ENCODE peak calls at places on chromosomes 13 and 19, in five cellular contexts. One of them, this sample, is unnamed.

GRCh38 chr13:111423168-111423785 is 102.8 kb downstream of the TEX29 start:
- DNase-seq in left lung: peak; percentile 49
- DNase-seq in adrenal gland: no peak
- DNase-seq in thyroid gland: peak; percentile 56
- DNase-seq in psoas muscle: no peak
- DNase-seq in this sample: no peak

GRCh38 chr19:38039966-38040365 is 133.0 kb downstream of the SIPA1L3 start:
- DNase-seq in psoas muscle: no peak
- DNase-seq in thyroid gland: no peak
- DNase-seq in adrenal gland: no peak
- DNase-seq in left lung: no peak
- DNase-seq in this sample: peak; percentile 50

GRCh38 chr13:28475916-28476725 is 18.8 kb downstream of the FLT1 start:
- DNase-seq in psoas muscle: no peak
- DNase-seq in left lung: no peak
- DNase-seq in thyroid gland: no peak
- DNase-seq in adrenal gland: no peak
- DNase-seq in this sample: peak; percentile 94

GRCh38 chr13:38707433-38707832 is 20.6 kb downstream of the FREM2 start:
- DNase-seq in adrenal gland: no peak
- DNase-seq in thyroid gland: no peak
- DNase-seq in left lung: no peak
- DNase-seq in psoas muscle: no peak
- DNase-seq in this sample: no peak

GRCh38 chr13:80630685-80631121 is 289.8 kb upstream of the SPRY2 start:
- DNase-seq in left lung: no peak
- DNase-seq in psoas muscle: no peak
- DNase-seq in thyroid gland: no peak
- DNase-seq in adrenal gland: no peak
- DNase-seq in this sample: peak; percentile 91

GRCh38 chr13:38419312-38419873 is 69.7 kb downstream of the UFM1 start:
- DNase-seq in adrenal gland: no peak
- DNase-seq in left lung: no peak
- DNase-seq in thyroid gland: no peak
- DNase-seq in psoas muscle: no peak
- DNase-seq in this sample: no peak

GRCh38 chr19:48970923-48971395 is 5.8 kb downstream of the FTL start:
- DNase-seq in psoas muscle: peak; percentile 91
- DNase-seq in thyroid gland: peak; percentile 74
- DNase-seq in left lung: peak; percentile 93
- DNase-seq in adrenal gland: peak; percentile 89
- DNase-seq in this sample: peak; percentile 85

GRCh38 chr19:48571378-48572162 is 19.6 kb downstream of the SULT2B1 start:
- DNase-seq in left lung: no peak
- DNase-seq in adrenal gland: no peak
- DNase-seq in psoas muscle: no peak
- DNase-seq in thyroid gland: peak; percentile 89
- DNase-seq in this sample: no peak

GRCh38 chr13:105878119-105878518 is 657.3 kb downstream of the EFNB2 start:
- DNase-seq in thyroid gland: no peak
- DNase-seq in psoas muscle: no peak
- DNase-seq in left lung: no peak
- DNase-seq in adrenal gland: no peak
- DNase-seq in this sample: no peak

GRCh38 chr13:52195052-52195837 is 35.8 kb upstream of the NEK3 start:
- DNase-seq in thyroid gland: peak; percentile 78
- DNase-seq in psoas muscle: peak; percentile 89
- DNase-seq in left lung: peak; percentile 87
- DNase-seq in adrenal gland: peak; percentile 91
- DNase-seq in this sample: peak; percentile 87
- H3K4me3 ChIP-seq in thyroid gland: peak overlapping the region; percentile 61
- H3K4me3 ChIP-seq in psoas muscle: peak overlapping the region; percentile 85
- H3K4me3 ChIP-seq in left lung: peak overlapping the region; percentile 69
- H3K4me3 ChIP-seq in adrenal gland: peak overlapping the region; percentile 78
- H3K4me3 ChIP-seq in this sample: peak overlapping the region; percentile 73

DNA sequence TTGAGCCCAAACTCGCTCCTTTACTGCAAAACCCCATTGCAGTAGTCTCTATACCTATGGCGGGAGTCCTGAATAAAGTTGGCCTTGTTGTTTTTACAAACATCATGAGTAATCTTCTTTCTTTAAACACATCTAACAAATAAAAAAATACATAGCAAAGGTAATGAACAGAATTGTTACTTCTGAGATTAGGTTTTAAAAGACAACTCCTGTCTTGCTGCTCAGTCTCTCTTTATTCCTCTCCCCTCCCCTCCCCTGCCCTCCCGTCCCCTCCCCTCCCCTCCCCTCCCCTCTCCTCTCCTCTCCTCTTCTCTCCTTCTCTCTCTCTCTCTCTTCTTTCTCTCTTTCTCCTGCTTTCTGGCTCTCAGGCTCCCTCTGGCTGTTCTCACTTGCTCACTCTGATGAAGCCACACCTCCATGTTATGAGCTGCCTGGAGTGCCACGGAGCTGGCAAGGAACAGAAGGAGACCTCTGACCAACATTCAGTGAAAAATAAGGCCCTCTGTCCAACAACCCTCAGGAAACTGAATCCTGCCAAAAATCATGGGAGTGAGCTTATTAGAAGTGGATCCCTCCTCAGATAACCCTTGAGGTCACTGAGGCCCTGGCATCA is 300.7 kb upstream of the MIR17HG start:
- DNase-seq in thyroid gland: peak; percentile 56
- DNase-seq in left lung: no peak
- DNase-seq in psoas muscle: no peak
- DNase-seq in adrenal gland: no peak
- DNase-seq in this sample: no peak
- TF ChIP-seq CTCF in thyroid gland: no peak
- TF ChIP-seq CTCF in left lung: no peak
- TF ChIP-seq CTCF in psoas muscle: no peak
- TF ChIP-seq CTCF in adrenal gland: no peak
- TF ChIP-seq CTCF in this sample: no peak

GRCh38 chr13:26477681-26478080 is 79.8 kb upstream of the WASF3 start:
- DNase-seq in adrenal gland: peak; percentile 21
- DNase-seq in psoas muscle: no peak
- DNase-seq in left lung: no peak
- DNase-seq in thyroid gland: no peak
- DNase-seq in this sample: no peak

GRCh38 chr13:26476111-26476743 is 81.3 kb upstream of the WASF3 start:
- DNase-seq in left lung: no peak
- DNase-seq in thyroid gland: peak; percentile 29
- DNase-seq in adrenal gland: peak; percentile 61
- DNase-seq in psoas muscle: peak; percentile 82
- DNase-seq in this sample: peak; percentile 75

GRCh38 chr13:26474286-26474685 is 83.2 kb upstream of the WASF3 start:
- DNase-seq in thyroid gland: no peak
- DNase-seq in psoas muscle: no peak
- DNase-seq in adrenal gland: peak; percentile 33
- DNase-seq in left lung: no peak
- DNase-seq in this sample: no peak

GRCh38 chr13:26475176-26476110 is 82.0 kb upstream of the WASF3 start:
- DNase-seq in left lung: no peak
- DNase-seq in thyroid gland: no peak
- DNase-seq in psoas muscle: no peak
- DNase-seq in adrenal gland: peak; percentile 43
- DNase-seq in this sample: no peak

DNA sequence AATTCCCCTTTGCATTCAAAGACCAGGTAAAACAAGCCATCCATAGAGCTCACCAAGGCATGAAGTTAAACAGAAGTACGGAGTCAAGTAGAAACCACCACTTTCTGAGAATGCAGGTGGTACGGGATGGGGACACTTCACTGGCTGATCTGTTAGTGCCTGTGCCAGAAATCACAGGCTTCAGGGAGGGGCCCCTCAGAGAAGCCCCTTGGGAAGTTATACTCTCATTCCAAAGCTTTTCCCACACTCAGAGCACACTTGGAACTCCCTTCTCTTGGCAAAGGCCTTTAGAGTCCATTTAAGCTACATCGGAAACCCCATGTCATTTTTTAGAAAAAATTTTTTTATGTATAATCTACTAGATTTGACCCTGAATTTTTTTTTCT is 80.7 kb upstream of the WASF3 start:
- DNase-seq in psoas muscle: no peak
- DNase-seq in thyroid gland: no peak
- DNase-seq in adrenal gland: no peak
- DNase-seq in left lung: no peak
- DNase-seq in this sample: no peak
- H3K4me3 ChIP-seq in psoas muscle: no peak overlapping the region
- H3K4me3 ChIP-seq in thyroid gland: no peak overlapping the region
- H3K4me3 ChIP-seq in adrenal gland: no peak overlapping the region
- H3K4me3 ChIP-seq in left lung: no peak overlapping the region
- H3K4me3 ChIP-seq in this sample: peak overlapping the region; percentile 7

DNA sequence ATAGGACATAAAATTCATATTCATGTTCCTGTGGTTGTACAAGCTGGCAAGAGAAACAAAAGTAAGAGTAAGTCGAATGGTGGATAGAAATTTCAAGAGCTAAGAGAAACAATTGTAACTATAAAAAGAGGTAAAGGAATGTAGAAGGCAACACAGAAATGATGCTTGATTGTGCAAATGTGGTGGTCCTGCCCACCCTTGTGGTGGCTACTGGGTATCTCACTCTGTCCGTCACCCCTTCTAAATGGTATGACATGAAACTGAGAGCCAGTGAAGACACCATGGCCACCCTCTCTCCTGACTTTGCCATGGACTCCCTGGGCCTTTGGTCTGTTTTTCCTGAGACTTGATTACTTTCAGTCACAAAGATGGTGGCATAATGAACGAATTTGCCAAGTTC is 925.9 kb upstream of the SLITRK6 start:
- DNase-seq in psoas muscle: no peak
- DNase-seq in adrenal gland: no peak
- DNase-seq in left lung: no peak
- DNase-seq in thyroid gland: no peak
- DNase-seq in this sample: no peak
- TF ChIP-seq CTCF in psoas muscle: no peak
- TF ChIP-seq CTCF in adrenal gland: no peak
- TF ChIP-seq CTCF in left lung: no peak
- TF ChIP-seq CTCF in thyroid gland: no peak
- TF ChIP-seq CTCF in this sample: no peak

GRCh38 chr13:113722921-113723320 is 36.1 kb upstream of the TMEM255B start:
- DNase-seq in left lung: peak; percentile 50
- DNase-seq in thyroid gland: no peak
- DNase-seq in psoas muscle: no peak
- DNase-seq in adrenal gland: no peak
- DNase-seq in this sample: no peak

GRCh38 chr13:113724016-113724758 is 34.8 kb upstream of the TMEM255B start:
- DNase-seq in thyroid gland: no peak
- DNase-seq in adrenal gland: no peak
- DNase-seq in psoas muscle: no peak
- DNase-seq in left lung: peak; percentile 64
- DNase-seq in this sample: no peak

GRCh38 chr13:113726961-113727411 is 32.0 kb upstream of the TMEM255B start:
- DNase-seq in psoas muscle: no peak
- DNase-seq in left lung: peak; percentile 75
- DNase-seq in thyroid gland: no peak
- DNase-seq in adrenal gland: peak; percentile 72
- DNase-seq in this sample: peak; percentile 65

GRCh38 chr13:113723400-113724015 is 35.5 kb upstream of the TMEM255B start:
- DNase-seq in adrenal gland: no peak
- DNase-seq in psoas muscle: no peak
- DNase-seq in left lung: peak; percentile 23
- DNase-seq in thyroid gland: no peak
- DNase-seq in this sample: no peak

DNA sequence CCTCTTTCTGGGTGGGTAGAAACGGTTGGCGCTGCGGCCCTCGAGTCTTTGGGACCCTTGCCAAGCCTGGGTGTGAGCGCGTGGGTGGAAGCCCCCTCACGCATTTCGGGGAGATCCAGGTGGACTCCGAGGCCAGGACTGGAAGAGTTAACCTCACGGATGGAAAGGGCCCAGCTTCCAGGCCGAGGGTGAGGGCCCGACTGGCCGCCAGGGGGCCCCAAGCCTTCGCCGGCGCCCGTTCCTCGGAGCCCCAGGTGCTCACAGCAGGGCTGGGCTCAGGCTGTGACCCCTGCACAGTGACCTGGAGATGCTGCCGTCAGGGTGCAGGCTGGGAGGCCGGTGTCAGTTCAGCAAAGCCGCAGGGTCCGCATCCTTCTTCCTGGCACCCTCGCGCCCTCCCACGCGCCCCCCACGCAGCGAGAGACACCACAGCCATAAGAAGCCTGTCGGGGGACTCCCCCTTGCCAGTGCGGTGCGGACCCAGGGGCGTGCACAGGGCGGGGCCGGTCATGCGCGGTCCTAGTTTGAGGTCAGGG is 34.2 kb upstream of the TMEM255B start:
- DNase-seq in adrenal gland: peak; percentile 86
- DNase-seq in thyroid gland: peak; percentile 82
- DNase-seq in left lung: peak; percentile 93
- DNase-seq in psoas muscle: peak; percentile 87
- DNase-seq in this sample: peak; percentile 64
- H3K4me3 ChIP-seq in adrenal gland: peak overlapping the region; percentile 3
- H3K4me3 ChIP-seq in thyroid gland: peak overlapping the region; percentile 10
- H3K4me3 ChIP-seq in left lung: peak overlapping the region; percentile 30
- H3K4me3 ChIP-seq in psoas muscle: peak overlapping the region; percentile 67
- H3K4me3 ChIP-seq in this sample: peak overlapping the region; percentile 28

GRCh38 chr13:99692854-99693253 is 191.6 kb downstream of the TM9SF2 start:
- DNase-seq in thyroid gland: no peak
- DNase-seq in left lung: no peak
- DNase-seq in adrenal gland: no peak
- DNase-seq in psoas muscle: no peak
- DNase-seq in this sample: no peak
- TF ChIP-seq CTCF in thyroid gland: no peak
- TF ChIP-seq CTCF in left lung: no peak
- TF ChIP-seq CTCF in adrenal gland: no peak
- TF ChIP-seq CTCF in psoas muscle: no peak
- TF ChIP-seq CTCF in this sample: no peak

GRCh38 chr19:30011051-30011578 is 69.1 kb downstream of the URI1 start:
- DNase-seq in psoas muscle: no peak
- DNase-seq in left lung: peak; percentile 13
- DNase-seq in adrenal gland: no peak
- DNase-seq in thyroid gland: peak; percentile 55
- DNase-seq in this sample: no peak
- H3K4me3 ChIP-seq in psoas muscle: no peak overlapping the region
- H3K4me3 ChIP-seq in left lung: no peak overlapping the region
- H3K4me3 ChIP-seq in adrenal gland: no peak overlapping the region
- H3K4me3 ChIP-seq in thyroid gland: peak overlapping the region; percentile 20
- H3K4me3 ChIP-seq in this sample: no peak overlapping the region

DNA sequence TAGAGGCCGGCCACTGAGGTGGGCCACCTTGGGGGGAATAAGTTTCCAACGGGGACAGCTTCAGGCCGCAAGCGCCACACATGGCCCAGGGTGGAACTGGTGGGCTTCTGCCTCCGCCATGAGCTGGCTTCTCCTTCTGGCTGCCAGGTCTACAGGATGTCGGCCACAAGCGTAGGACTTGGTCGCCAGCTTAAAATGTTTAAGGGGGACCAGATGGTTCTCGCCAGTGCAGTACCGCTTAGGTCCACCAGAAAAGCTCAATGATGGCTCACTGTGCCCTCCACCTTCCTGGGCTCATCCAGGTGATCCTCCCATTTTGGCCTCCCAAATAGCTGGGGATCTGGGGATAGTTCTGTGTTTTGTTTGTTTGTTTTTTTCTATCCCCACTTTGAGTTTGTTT is 38.7 kb upstream of the ZNF254 start:
- DNase-seq in adrenal gland: no peak
- DNase-seq in left lung: no peak
- DNase-seq in thyroid gland: no peak
- DNase-seq in psoas muscle: no peak
- DNase-seq in this sample: no peak
- TF ChIP-seq CTCF in adrenal gland: no peak
- TF ChIP-seq CTCF in left lung: no peak
- TF ChIP-seq CTCF in thyroid gland: no peak
- TF ChIP-seq CTCF in psoas muscle: no peak
- TF ChIP-seq CTCF in this sample: peak; percentile 17

GRCh38 chr19:36876993-36877938 is 26.6 kb downstream of the ZNF345 start:
- DNase-seq in psoas muscle: no peak
- DNase-seq in left lung: no peak
- DNase-seq in thyroid gland: no peak
- DNase-seq in adrenal gland: no peak
- DNase-seq in this sample: peak; percentile 11
- H3K4me3 ChIP-seq in psoas muscle: no peak overlapping the region
- H3K4me3 ChIP-seq in left lung: no peak overlapping the region
- H3K4me3 ChIP-seq in thyroid gland: no peak overlapping the region
- H3K4me3 ChIP-seq in adrenal gland: no peak overlapping the region
- H3K4me3 ChIP-seq in this sample: no peak overlapping the region